ENCODE peak calls at places on chromosomes 16 and 17, in six cellular contexts. One of them, this sample, is unnamed.

GRCh38 chr17:48577330-48577945 is 712 bp downstream of the HOXB4 start:
- DNase-seq in coronary artery: no peak
- DNase-seq in cardiac muscle cell: no peak
- DNase-seq in astrocyte of the spinal cord: no peak
- DNase-seq in uterus: no peak
- DNase-seq in fibroblast of lung: no peak
- DNase-seq in this sample: no peak

GRCh38 chr17:78341559-78342437 is 18.1 kb downstream of the SOCS3 start:
- DNase-seq in astrocyte of the spinal cord: peak
- DNase-seq in fibroblast of lung: peak
- DNase-seq in uterus: peak
- DNase-seq in coronary artery: peak
- DNase-seq in cardiac muscle cell: peak
- DNase-seq in this sample: peak

GRCh38 chr17:64039106-64039400 is 18.6 kb upstream of the ICAM2 start:
- DNase-seq in coronary artery: no peak
- DNase-seq in fibroblast of lung: no peak
- DNase-seq in astrocyte of the spinal cord: no peak
- DNase-seq in uterus: no peak
- DNase-seq in cardiac muscle cell: no peak
- DNase-seq in this sample: no peak

GRCh38 chr17:11999715-12000114 is 2.4 kb upstream of the ZNF18 start:
- DNase-seq in fibroblast of lung: no peak
- DNase-seq in astrocyte of the spinal cord: no peak
- DNase-seq in uterus: no peak
- DNase-seq in cardiac muscle cell: no peak
- DNase-seq in coronary artery: no peak
- DNase-seq in this sample: no peak

GRCh38 chr17:82047914-82048570 is 3.6 kb downstream of the RFNG start:
- DNase-seq in fibroblast of lung: no peak
- DNase-seq in coronary artery: no peak
- DNase-seq in astrocyte of the spinal cord: no peak
- DNase-seq in uterus: no peak
- DNase-seq in cardiac muscle cell: no peak
- DNase-seq in this sample: no peak

GRCh38 chr16:56921571-56921970 is 10.4 kb upstream of the HERPUD1 start:
- DNase-seq in astrocyte of the spinal cord: no peak
- DNase-seq in fibroblast of lung: no peak
- DNase-seq in cardiac muscle cell: no peak
- DNase-seq in coronary artery: no peak
- DNase-seq in uterus: no peak
- DNase-seq in this sample: no peak

GRCh38 chr17:3770471-3770870 is 30.5 kb downstream of the ITGAE start:
- DNase-seq in fibroblast of lung: no peak
- DNase-seq in uterus: no peak
- DNase-seq in coronary artery: no peak
- DNase-seq in cardiac muscle cell: no peak
- DNase-seq in astrocyte of the spinal cord: no peak
- DNase-seq in this sample: no peak

GRCh38 chr17:61469474-61469873 is 17.3 kb downstream of the TBX4 start:
- DNase-seq in cardiac muscle cell: no peak
- DNase-seq in uterus: peak
- DNase-seq in fibroblast of lung: no peak
- DNase-seq in astrocyte of the spinal cord: no peak
- DNase-seq in coronary artery: no peak
- DNase-seq in this sample: no peak

GRCh38 chr17:44533533-44534246 is 23.6 kb upstream of the FZD2 start:
- DNase-seq in coronary artery: peak
- DNase-seq in uterus: peak
- DNase-seq in fibroblast of lung: peak
- DNase-seq in astrocyte of the spinal cord: peak
- DNase-seq in cardiac muscle cell: peak
- DNase-seq in this sample: peak

GRCh38 chr17:79902146-79902791 is 63.0 kb upstream of the CBX4 start:
- DNase-seq in fibroblast of lung: no peak
- DNase-seq in cardiac muscle cell: no peak
- DNase-seq in uterus: no peak
- DNase-seq in coronary artery: no peak
- DNase-seq in astrocyte of the spinal cord: no peak
- DNase-seq in this sample: peak

GRCh38 chr17:63024716-63025115 is 58.7 kb downstream of the TANC2 start:
- DNase-seq in fibroblast of lung: peak
- DNase-seq in uterus: no peak
- DNase-seq in coronary artery: no peak
- DNase-seq in astrocyte of the spinal cord: peak
- DNase-seq in cardiac muscle cell: no peak
- DNase-seq in this sample: peak

GRCh38 chr17:66272699-66273390 is 29.6 kb upstream of the PRKCA start:
- DNase-seq in uterus: no peak
- DNase-seq in astrocyte of the spinal cord: peak
- DNase-seq in cardiac muscle cell: no peak
- DNase-seq in coronary artery: no peak
- DNase-seq in fibroblast of lung: peak
- DNase-seq in this sample: peak

GRCh38 chr17:46942441-46943217 is 19.7 kb downstream of the GOSR2 start:
- DNase-seq in cardiac muscle cell: peak
- DNase-seq in fibroblast of lung: peak
- DNase-seq in uterus: peak
- DNase-seq in astrocyte of the spinal cord: peak
- DNase-seq in coronary artery: no peak
- DNase-seq in this sample: peak

GRCh38 chr16:66427036-66427446 is at the start of gene BEAN1:
- DNase-seq in astrocyte of the spinal cord: no peak
- DNase-seq in cardiac muscle cell: peak
- DNase-seq in uterus: no peak
- DNase-seq in coronary artery: no peak
- DNase-seq in fibroblast of lung: peak
- DNase-seq in this sample: peak

GRCh38 chr16:80910434-80910833 is 96.3 kb downstream of the CMC2 start:
- DNase-seq in cardiac muscle cell: no peak
- DNase-seq in astrocyte of the spinal cord: no peak
- DNase-seq in fibroblast of lung: no peak
- DNase-seq in coronary artery: no peak
- DNase-seq in uterus: no peak
- DNase-seq in this sample: no peak

GRCh38 chr17:65514082-65514481 is 47.4 kb downstream of the AXIN2 start:
- DNase-seq in fibroblast of lung: peak
- DNase-seq in coronary artery: no peak
- DNase-seq in cardiac muscle cell: no peak
- DNase-seq in astrocyte of the spinal cord: peak
- DNase-seq in uterus: no peak
- DNase-seq in this sample: peak

GRCh38 chr17:78998311-78999055 is 11.1 kb downstream of the CANT1 start:
- DNase-seq in uterus: peak
- DNase-seq in cardiac muscle cell: no peak
- DNase-seq in astrocyte of the spinal cord: no peak
- DNase-seq in fibroblast of lung: no peak
- DNase-seq in coronary artery: peak
- DNase-seq in this sample: peak

GRCh38 chr16:52271088-52271487 is 275.9 kb downstream of the TOX3 start:
- DNase-seq in astrocyte of the spinal cord: no peak
- DNase-seq in fibroblast of lung: no peak
- DNase-seq in cardiac muscle cell: no peak
- DNase-seq in uterus: no peak
- DNase-seq in coronary artery: no peak
- DNase-seq in this sample: no peak

GRCh38 chr17:60525624-60526514 is at the start of gene APPBP2:
- DNase-seq in fibroblast of lung: peak
- DNase-seq in astrocyte of the spinal cord: peak
- DNase-seq in uterus: peak
- DNase-seq in cardiac muscle cell: peak
- DNase-seq in coronary artery: peak
- DNase-seq in this sample: peak

GRCh38 chr17:45296003-45296832 is 20.6 kb downstream of the MAP3K14 start:
- DNase-seq in uterus: no peak
- DNase-seq in fibroblast of lung: peak
- DNase-seq in astrocyte of the spinal cord: no peak
- DNase-seq in coronary artery: no peak
- DNase-seq in cardiac muscle cell: no peak
- DNase-seq in this sample: peak

GRCh38 chr17:12590417-12590816 is 75.3 kb upstream of the MYOCD start:
- DNase-seq in cardiac muscle cell: no peak
- DNase-seq in uterus: no peak
- DNase-seq in coronary artery: no peak
- DNase-seq in astrocyte of the spinal cord: no peak
- DNase-seq in fibroblast of lung: no peak
- DNase-seq in this sample: no peak

GRCh38 chr17:57125866-57126265 is 40.8 kb downstream of the AKAP1 start:
- DNase-seq in coronary artery: no peak
- DNase-seq in uterus: no peak
- DNase-seq in fibroblast of lung: no peak
- DNase-seq in cardiac muscle cell: no peak
- DNase-seq in astrocyte of the spinal cord: no peak
- DNase-seq in this sample: no peak
- H3K4me3 ChIP-seq in coronary artery: no peak
- H3K4me3 ChIP-seq in uterus: no peak
- H3K4me3 ChIP-seq in fibroblast of lung: no peak
- H3K4me3 ChIP-seq in cardiac muscle cell: no peak
- H3K4me3 ChIP-seq in astrocyte of the spinal cord: no peak
- H3K4me3 ChIP-seq in this sample: no peak

GRCh38 chr16:75138233-75138632 is 10.1 kb upstream of the ZFP1 start:
- DNase-seq in uterus: no peak
- DNase-seq in fibroblast of lung: no peak
- DNase-seq in astrocyte of the spinal cord: no peak
- DNase-seq in cardiac muscle cell: no peak
- DNase-seq in coronary artery: no peak
- DNase-seq in this sample: no peak
- TF ChIP-seq CTCF in uterus: no peak
- TF ChIP-seq CTCF in fibroblast of lung: no peak
- TF ChIP-seq CTCF in astrocyte of the spinal cord: no peak
- TF ChIP-seq CTCF in cardiac muscle cell: no peak
- TF ChIP-seq CTCF in coronary artery: no peak
- TF ChIP-seq CTCF in this sample: no peak

DNA sequence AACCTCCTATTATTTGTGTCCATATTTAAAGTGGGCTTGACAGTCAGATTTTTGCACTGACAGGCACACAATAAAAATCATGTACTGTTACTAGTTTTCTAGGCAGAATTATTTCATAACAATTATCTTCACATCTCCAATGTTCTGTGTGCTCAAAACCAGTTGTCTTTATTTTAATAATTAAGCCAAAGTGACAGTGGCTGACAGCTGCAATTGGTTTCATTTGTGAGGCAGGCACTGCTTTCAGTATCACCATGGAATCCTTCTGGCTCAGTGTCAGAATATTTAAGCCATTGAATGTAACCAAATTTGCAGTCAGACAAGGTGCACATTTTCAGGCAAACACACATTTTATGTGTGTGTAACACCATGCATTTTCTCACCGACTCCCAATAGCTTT is 485.8 kb downstream of the KCNJ2 start:
- DNase-seq in astrocyte of the spinal cord: no peak
- DNase-seq in uterus: no peak
- DNase-seq in fibroblast of lung: no peak
- DNase-seq in cardiac muscle cell: no peak
- DNase-seq in coronary artery: no peak
- DNase-seq in this sample: no peak
- H3K4me3 ChIP-seq in astrocyte of the spinal cord: no peak
- H3K4me3 ChIP-seq in uterus: no peak
- H3K4me3 ChIP-seq in fibroblast of lung: no peak
- H3K4me3 ChIP-seq in cardiac muscle cell: no peak
- H3K4me3 ChIP-seq in coronary artery: no peak
- H3K4me3 ChIP-seq in this sample: no peak

DNA sequence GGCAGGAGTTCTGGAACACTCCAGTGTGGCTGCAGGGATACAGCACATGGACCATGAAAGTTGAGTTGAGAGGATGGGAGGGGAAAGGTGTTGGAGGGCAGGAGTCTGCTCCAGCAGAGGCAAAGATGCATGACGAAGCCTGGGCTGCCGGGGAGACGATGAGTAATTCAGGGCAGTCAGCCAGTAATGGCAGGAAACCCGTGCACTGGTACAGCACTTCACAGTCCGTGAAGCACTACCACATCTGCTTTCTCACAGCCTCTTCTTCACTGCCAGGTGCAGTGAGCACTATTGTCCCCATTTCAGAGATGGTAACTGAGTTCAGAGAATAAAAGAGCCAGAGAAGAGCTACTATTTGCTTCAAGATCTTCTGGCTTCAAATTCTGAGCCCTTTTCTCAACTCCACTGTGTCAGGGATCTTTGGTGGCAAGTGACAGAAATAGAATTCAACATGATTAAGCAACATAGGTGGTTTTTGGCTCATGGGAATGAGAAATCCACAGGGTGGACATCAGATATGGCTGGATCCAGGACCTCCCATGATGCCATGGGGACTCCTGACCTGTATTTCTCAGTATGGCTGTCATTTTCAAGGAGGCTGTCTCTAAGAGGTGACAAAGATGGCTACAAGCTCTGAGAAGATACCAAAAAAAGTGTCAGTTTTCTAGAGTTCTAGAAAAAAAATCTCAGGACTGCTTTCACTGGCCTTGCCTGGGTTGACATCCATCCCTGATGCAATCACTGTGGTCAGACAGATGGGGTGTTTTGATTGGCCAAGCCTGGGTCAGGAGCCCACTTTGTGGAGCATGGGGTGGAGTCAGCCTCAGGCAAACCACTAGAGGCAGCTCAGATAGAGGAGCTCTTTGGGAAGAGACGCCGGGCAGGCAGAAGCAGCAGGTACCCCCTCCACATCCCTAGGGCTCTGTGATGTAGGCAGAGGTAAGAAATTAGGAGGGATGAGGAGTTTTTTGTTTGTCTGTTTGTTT is 24.7 kb downstream of the IL21R start:
- DNase-seq in cardiac muscle cell: no peak
- DNase-seq in astrocyte of the spinal cord: peak
- DNase-seq in fibroblast of lung: peak
- DNase-seq in coronary artery: peak
- DNase-seq in uterus: no peak
- DNase-seq in this sample: peak
- TF ChIP-seq CTCF in cardiac muscle cell: no peak
- TF ChIP-seq CTCF in astrocyte of the spinal cord: no peak
- TF ChIP-seq CTCF in fibroblast of lung: peak
- TF ChIP-seq CTCF in coronary artery: no peak
- TF ChIP-seq CTCF in uterus: no peak
- TF ChIP-seq CTCF in this sample: no peak

GRCh38 chr17:32628645-32629044 is 141.9 kb downstream of the CDK5R1 start:
- DNase-seq in fibroblast of lung: no peak
- DNase-seq in uterus: no peak
- DNase-seq in cardiac muscle cell: no peak
- DNase-seq in astrocyte of the spinal cord: no peak
- DNase-seq in coronary artery: no peak
- DNase-seq in this sample: no peak
- H3K4me3 ChIP-seq in fibroblast of lung: no peak
- H3K4me3 ChIP-seq in uterus: no peak
- H3K4me3 ChIP-seq in cardiac muscle cell: no peak
- H3K4me3 ChIP-seq in astrocyte of the spinal cord: no peak
- H3K4me3 ChIP-seq in coronary artery: no peak
- H3K4me3 ChIP-seq in this sample: no peak

GRCh38 chr17:39264119-39264518 is 38.4 kb upstream of the STAC2 start:
- DNase-seq in coronary artery: no peak
- DNase-seq in cardiac muscle cell: no peak
- DNase-seq in fibroblast of lung: no peak
- DNase-seq in astrocyte of the spinal cord: no peak
- DNase-seq in uterus: no peak
- DNase-seq in this sample: no peak

GRCh38 chr17:39261286-39261685 is 35.5 kb upstream of the STAC2 start:
- DNase-seq in astrocyte of the spinal cord: no peak
- DNase-seq in fibroblast of lung: no peak
- DNase-seq in cardiac muscle cell: no peak
- DNase-seq in uterus: no peak
- DNase-seq in coronary artery: no peak
- DNase-seq in this sample: no peak
- TF ChIP-seq CTCF in astrocyte of the spinal cord: peak
- TF ChIP-seq CTCF in fibroblast of lung: no peak
- TF ChIP-seq CTCF in cardiac muscle cell: peak
- TF ChIP-seq CTCF in uterus: no peak
- TF ChIP-seq CTCF in coronary artery: no peak
- TF ChIP-seq CTCF in this sample: no peak

GRCh38 chr16:76360384-76360783 is 83.2 kb downstream of the CNTNAP4 start:
- DNase-seq in astrocyte of the spinal cord: no peak
- DNase-seq in cardiac muscle cell: peak
- DNase-seq in uterus: no peak
- DNase-seq in coronary artery: no peak
- DNase-seq in fibroblast of lung: no peak
- DNase-seq in this sample: no peak
- H3K4me3 ChIP-seq in astrocyte of the spinal cord: no peak
- H3K4me3 ChIP-seq in cardiac muscle cell: no peak
- H3K4me3 ChIP-seq in uterus: no peak
- H3K4me3 ChIP-seq in coronary artery: no peak
- H3K4me3 ChIP-seq in fibroblast of lung: no peak
- H3K4me3 ChIP-seq in this sample: no peak

This sample was measured in epithelial cell of esophagus.